ENCODE peak calls at places on chromosomes 16 and 17, in seven cellular contexts. R is Panc1, T is astrocyte, E is suprapubic skin, K is psoas muscle, A is heart right ventricle, S is cardiac muscle cell. M is an unnamed sample.

GRCh38 chr16:57071840-57072541 is 20.4 kb upstream of the CPNE2 start:
- DNase-seq in S (peak; percentile 39), A (no peak), E (no peak), R (no peak), T (peak; percentile 63), K (no peak), M (peak; percentile 25)

GRCh38 chr16:69845181-69845580 is 83.0 kb downstream of the WWP2 start:
- DNase-seq in T (no peak), A (no peak), S (no peak), R (no peak), K (no peak), E (no peak), M (no peak)

GRCh38 chr17:83186751-83187421 is 107.5 kb downstream of the METRNL start:
- DNase-seq in S (no peak), R (no peak), E (no peak), T (no peak), A (no peak), K (no peak), M (no peak)

GRCh38 chr17:67751101-67752074 is 33.7 kb downstream of the NOL11 start:
- DNase-seq in E (no peak), R (no peak), K (no peak), T (no peak), A (no peak), S (no peak), M (no peak)

GRCh38 chr16:86497551-86498021 is 12.7 kb upstream of the FOXF1 start:
- DNase-seq in R (no peak), A (no peak), K (no peak), S (no peak), E (no peak), T (no peak), M (no peak)

GRCh38 chr17:66548659-66549311 is 246.4 kb downstream of the PRKCA start:
- DNase-seq in R (no peak), A (no peak), T (no peak), S (peak; percentile 50), K (no peak), E (no peak), M (no peak)

GRCh38 chr16:78505544-78506371 is 406.3 kb downstream of the WWOX start:
- DNase-seq in K (peak; percentile 82), T (peak; percentile 10), R (no peak), E (peak; percentile 86), S (peak; percentile 68), A (peak; percentile 67), M (no peak)

GRCh38 chr16:31529398-31530312 is 2.0 kb downstream of the AHSP start:
- DNase-seq in A (no peak), T (no peak), S (no peak), R (no peak), E (no peak), K (no peak), M (no peak)

GRCh38 chr17:30151471-30151870 is 34.9 kb downstream of the NSRP1 start:
- DNase-seq in T (no peak), R (no peak), E (no peak), A (no peak), S (no peak), K (no peak), M (no peak)

GRCh38 chr17:67343237-67343636 is 23.1 kb downstream of the PSMD12 start:
- DNase-seq in T (no peak), A (no peak), R (no peak), S (no peak), E (no peak), K (no peak), M (no peak)

GRCh38 chr16:47045023-47045422 is 71.5 kb upstream of the DNAJA2 start:
- DNase-seq in T (peak; percentile 15), A (no peak), S (peak; percentile 41), R (no peak), E (no peak), K (no peak), M (no peak)

GRCh38 chr16:88681084-88681680 is 5.1 kb downstream of the SNAI3 start:
- DNase-seq in S (no peak), A (no peak), K (no peak), E (peak; percentile 62), T (no peak), R (no peak), M (no peak)
- H3K4me3 ChIP-seq in S (no peak overlapping the region), A (no peak overlapping the region), K (no peak overlapping the region), E (no peak overlapping the region), T (no peak overlapping the region), R (no peak overlapping the region), M (no peak overlapping the region)

GRCh38 chr16:84485255-84486010 is 19.0 kb downstream of the MEAK7 start:
- DNase-seq in A (no peak), R (no peak), T (no peak), K (no peak), S (no peak), E (no peak), M (no peak)

GRCh38 chr16:84483882-84484565 is 20.4 kb downstream of the MEAK7 start:
- DNase-seq in K (no peak), E (no peak), S (no peak), T (no peak), A (no peak), R (no peak), M (no peak)

GRCh38 chr16:84486126-84486525 is 18.3 kb downstream of the MEAK7 start:
- DNase-seq in S (no peak), E (no peak), T (no peak), A (no peak), R (no peak), K (no peak), M (no peak)

GRCh38 chr16:84482951-84483881 is 21.2 kb downstream of the MEAK7 start:
- DNase-seq in E (no peak), K (no peak), S (no peak), R (no peak), A (no peak), T (no peak), M (no peak)

GRCh38 chr16:84484579-84485254 is 19.7 kb downstream of the MEAK7 start:
- DNase-seq in T (peak; percentile 23), S (peak; percentile 78), K (peak; percentile 51), R (no peak), A (peak; percentile 76), E (no peak), M (no peak)
- H3K36me3 ChIP-seq in T (peaks cover 30% of the 10 kb centered on the region), S (peaks cover 7% of the 10 kb centered on the region), K (peaks cover 61% of the 10 kb centered on the region), R (no peaks in the 10 kb centered on the region), A (peaks cover 81% of the 10 kb centered on the region), E (peaks cover 93% of the 10 kb centered on the region), M (no peaks in the 10 kb centered on the region)

GRCh38 chr17:59380474-59380873 is 49.0 kb downstream of the YPEL2 start:
- DNase-seq in S (no peak), R (no peak), E (no peak), K (no peak), T (no peak), A (no peak), M (no peak)
- TF ChIP-seq CTCF in S (no peak), R (no peak), E (no peak), K (no peak), T (no peak), A (no peak), M (no peak)

GRCh38 chr16:66844342-66845079 is at the start of gene CA7:
- DNase-seq in S (no peak), E (no peak), K (no peak), A (no peak), R (no peak), T (no peak), M (no peak)
- H3K4me3 ChIP-seq in S (peak within 1 kb of the TSS; percentile 38), E (peak within 1 kb of the TSS; percentile 55), K (peak within 1 kb of the TSS; percentile 67), A (peak within 1 kb of the TSS; percentile 54), R (peak within 1 kb of the TSS; percentile 37), T (peak within 1 kb of the TSS; percentile 33), M (peak within 1 kb of the TSS; percentile 35)

GRCh38 chr17:18102640-18103039 is 5.9 kb upstream of the MYO15A start:
- DNase-seq in A (no peak), E (no peak), T (no peak), K (no peak), R (no peak), S (no peak), M (no peak)

GRCh38 chr17:18094409-18094807 is 6.7 kb downstream of the DRG2 start:
- DNase-seq in K (no peak), S (no peak), A (no peak), E (no peak), R (no peak), T (no peak), M (no peak)

GRCh38 chr17:18101828-18102227 is 6.7 kb upstream of the MYO15A start:
- DNase-seq in R (no peak), T (no peak), E (no peak), A (no peak), K (no peak), S (no peak), M (no peak)

GRCh38 chr17:18100616-18101015 is 7.9 kb upstream of the MYO15A start:
- DNase-seq in E (no peak), R (no peak), A (no peak), K (no peak), T (no peak), S (no peak), M (no peak)

GRCh38 chr17:18099516-18099915 is 9.0 kb upstream of the MYO15A start:
- DNase-seq in T (no peak), S (no peak), K (no peak), E (no peak), R (no peak), A (no peak), M (no peak)
- H3K36me3 ChIP-seq in T (peaks cover 11% of the 10 kb centered on the region), S (peaks cover 12% of the 10 kb centered on the region), K (peaks cover 95% of the 10 kb centered on the region), E (peaks cover 93% of the 10 kb centered on the region), R (no peaks in the 10 kb centered on the region), A (peaks cover 88% of the 10 kb centered on the region), M (peaks cover 3% of the 10 kb centered on the region)

DNA sequence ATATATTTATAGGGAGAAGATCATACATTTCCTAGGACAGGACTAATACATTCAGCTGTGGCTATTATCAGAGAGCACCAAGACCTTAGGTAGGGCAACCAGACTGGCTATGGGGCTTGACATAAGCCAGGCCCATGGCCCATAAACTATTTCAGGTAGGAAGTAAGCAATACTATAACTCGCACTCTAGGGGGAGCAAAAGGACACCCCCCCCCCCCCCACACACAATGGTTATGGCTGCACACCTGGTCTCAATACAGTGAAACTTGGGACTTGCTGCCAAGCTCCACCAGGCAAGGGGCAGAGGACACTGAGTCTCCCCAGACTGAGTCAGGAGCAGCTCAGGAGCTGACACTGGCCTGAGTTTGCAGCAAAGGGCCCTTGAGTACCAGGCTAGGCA is 348.9 kb upstream of the ASIC2 start:
- DNase-seq in E (no peak), K (no peak), T (no peak), S (no peak), R (no peak), A (no peak), M (no peak)
- TF ChIP-seq CTCF in E (no peak), K (no peak), T (no peak), S (no peak), R (no peak), A (no peak), M (no peak)

GRCh38 chr16:2485811-2486507 is 11.0 kb downstream of the TBC1D24 start:
- DNase-seq in A (no peak), K (no peak), T (no peak), R (no peak), S (no peak), E (no peak), M (no peak)

GRCh38 chr16:2483160-2483559 is 8.2 kb downstream of the TBC1D24 start:
- DNase-seq in A (no peak), R (no peak), S (no peak), K (no peak), E (no peak), T (no peak), M (no peak)

GRCh38 chr16:2483939-2484897 is 9.3 kb downstream of the TBC1D24 start:
- DNase-seq in R (no peak), E (no peak), A (no peak), K (no peak), T (no peak), S (no peak), M (no peak)

GRCh38 chr16:2486645-2487516 is 12.0 kb downstream of the TBC1D24 start:
- DNase-seq in T (no peak), R (no peak), K (no peak), E (no peak), S (no peak), A (peak; percentile 59), M (no peak)

GRCh38 chr16:2484898-2485508 is 10.1 kb downstream of the TBC1D24 start:
- DNase-seq in K (no peak), R (no peak), T (no peak), S (no peak), E (no peak), A (no peak), M (no peak)
- H3K4me3 ChIP-seq in K (no peak overlapping the region), R (no peak overlapping the region), T (no peak overlapping the region), S (no peak overlapping the region), E (no peak overlapping the region), A (no peak overlapping the region), M (no peak overlapping the region)